ENCODE peak calls at places on chromosome 12, in nine cellular contexts. P is cardiac muscle cell; U is fibroblast of the aortic adventitia; S is cardiac fibroblast; C is HFF-Myc; Y is transverse colon; O is CD8-positive, alpha-beta T cell; W is pancreas; I is endothelial cell. A is an unnamed sample.

GRCh38 chr12:3200032-3200617 is 122.9 kb downstream of the TSPAN9 start:
- DNase-seq in U (peak; percentile 24), P (peak; percentile 56), Y (peak; percentile 16), I (peak; percentile 80), S (peak; percentile 44), W (no peak), O (no peak), C (no peak), A (peak; percentile 86)

GRCh38 chr12:1830981-1831930 is 10.9 kb downstream of the LRTM2 start:
- DNase-seq in I (peak; percentile 79), S (peak; percentile 68), C (peak; percentile 9), U (peak; percentile 63), P (peak; percentile 74), O (no peak), W (peak; percentile 88), Y (peak; percentile 43), A (peak; percentile 92)

GRCh38 chr12:65649126-65649525 is 175.2 kb upstream of the HMGA2 start:
- DNase-seq in C (peak; percentile 92), I (no peak), O (no peak), P (peak; percentile 98), Y (peak; percentile 19), W (no peak), S (peak; percentile 98), U (peak; percentile 99), A (no peak)

GRCh38 chr12:98341021-98341420 is 174.4 kb upstream of the TMPO start:
- DNase-seq in I (no peak), O (no peak), Y (no peak), C (no peak), U (no peak), P (no peak), S (no peak), W (no peak), A (no peak)

GRCh38 chr12:29241821-29242591 is 92.9 kb downstream of the FAR2 start:
- DNase-seq in Y (peak; percentile 37), W (no peak), P (peak; percentile 87), U (peak; percentile 80), I (no peak), O (no peak), S (peak; percentile 86), C (peak; percentile 50), A (no peak)

GRCh38 chr12:38886064-38886463 is 19.3 kb downstream of the CPNE8 start:
- DNase-seq in U (peak; percentile 71), W (peak; percentile 5), Y (peak; percentile 84), I (no peak), C (no peak), O (no peak), P (peak; percentile 50), S (peak; percentile 47), A (no peak)

GRCh38 chr12:53676715-53677611 is 1.1 kb upstream of the ATP5MC2 start:
- DNase-seq in O (no peak), Y (peak; percentile 41), W (no peak), C (peak; percentile 27), P (peak; percentile 72), U (peak; percentile 46), S (peak; percentile 60), I (peak; percentile 34), A (peak; percentile 78)

GRCh38 chr12:125835852-125836251 is 770.6 kb downstream of the AACS start:
- DNase-seq in S (no peak), Y (no peak), I (no peak), P (no peak), U (no peak), C (no peak), O (no peak), W (no peak), A (no peak)

GRCh38 chr12:123995023-123995422 is 22.0 kb downstream of the ZNF664 start:
- DNase-seq in U (peak; percentile 79), I (no peak), O (no peak), S (peak; percentile 71), W (no peak), P (peak; percentile 76), Y (no peak), C (peak; percentile 30), A (no peak)

GRCh38 chr12:10331642-10332239 is 24.1 kb downstream of the KLRD1 start:
- DNase-seq in S (peak; percentile 75), C (peak; percentile 19), P (peak; percentile 76), O (no peak), U (peak; percentile 72), W (no peak), Y (no peak), I (peak; percentile 18), A (no peak)

GRCh38 chr12:109900752-109901580 is 892 bp downstream of the TCHP start:
- DNase-seq in S (no peak), U (peak; percentile 17), C (no peak), I (peak; percentile 15), W (no peak), P (no peak), Y (no peak), O (no peak), A (no peak)

GRCh38 chr12:132023658-132024057 is 73.9 kb downstream of the EP400 start:
- DNase-seq in S (no peak), U (no peak), O (no peak), C (no peak), Y (no peak), W (no peak), I (no peak), P (no peak), A (no peak)

GRCh38 chr12:81208193-81208946 is 130.5 kb downstream of the ACSS3 start:
- DNase-seq in P (peak; percentile 20), C (no peak), I (no peak), S (peak; percentile 11), O (no peak), W (no peak), U (peak; percentile 10), Y (peak; percentile 39), A (no peak)

DNA sequence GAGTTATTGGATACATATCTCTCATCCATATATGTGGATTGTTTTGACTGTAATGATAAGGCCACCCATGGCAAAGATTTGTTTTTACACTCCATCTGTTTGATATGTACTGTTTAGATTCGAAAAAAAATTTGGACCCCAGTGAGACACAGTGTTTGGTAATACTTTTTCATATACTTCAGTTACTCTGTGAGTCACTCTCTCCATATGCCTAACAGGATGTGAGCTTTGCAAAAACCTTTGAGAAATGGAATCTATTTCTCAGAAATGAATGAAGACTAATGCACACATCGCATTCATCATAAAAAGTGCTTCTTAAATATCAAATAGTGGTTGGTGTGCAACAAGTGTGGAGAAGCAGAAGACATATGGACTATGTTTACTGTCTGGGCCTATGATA is 781.5 kb downstream of the SLC6A15 start:
- DNase-seq in U (peak; percentile 41), P (peak; percentile 54), Y (no peak), I (no peak), S (peak; percentile 42), W (no peak), O (no peak), C (peak; percentile 61), A (no peak)
- TF ChIP-seq CTCF in U (no peak), P (no peak), Y (no peak), I (no peak), S (no peak), W (no peak), O (no peak), C (no peak), A (no peak)

GRCh38 chr12:104177336-104177662 is 38.3 kb upstream of the TXNRD1 start:
- DNase-seq in I (no peak), O (no peak), P (no peak), S (no peak), Y (no peak), C (no peak), U (no peak), W (no peak), A (no peak)

GRCh38 chr12:104175726-104176247 is 37.8 kb upstream of the NFYB start:
- DNase-seq in S (no peak), W (no peak), Y (no peak), U (no peak), C (no peak), I (no peak), O (no peak), P (no peak), A (no peak)

GRCh38 chr12:104180389-104180788 is 35.2 kb upstream of the TXNRD1 start:
- DNase-seq in S (peak; percentile 29), W (no peak), O (no peak), I (no peak), C (no peak), U (no peak), Y (no peak), P (no peak), A (no peak)

GRCh38 chr12:104181313-104181712 is 34.3 kb upstream of the TXNRD1 start:
- DNase-seq in P (peak; percentile 42), S (peak; percentile 36), Y (no peak), I (no peak), C (no peak), W (no peak), O (no peak), U (peak; percentile 47), A (no peak)

DNA sequence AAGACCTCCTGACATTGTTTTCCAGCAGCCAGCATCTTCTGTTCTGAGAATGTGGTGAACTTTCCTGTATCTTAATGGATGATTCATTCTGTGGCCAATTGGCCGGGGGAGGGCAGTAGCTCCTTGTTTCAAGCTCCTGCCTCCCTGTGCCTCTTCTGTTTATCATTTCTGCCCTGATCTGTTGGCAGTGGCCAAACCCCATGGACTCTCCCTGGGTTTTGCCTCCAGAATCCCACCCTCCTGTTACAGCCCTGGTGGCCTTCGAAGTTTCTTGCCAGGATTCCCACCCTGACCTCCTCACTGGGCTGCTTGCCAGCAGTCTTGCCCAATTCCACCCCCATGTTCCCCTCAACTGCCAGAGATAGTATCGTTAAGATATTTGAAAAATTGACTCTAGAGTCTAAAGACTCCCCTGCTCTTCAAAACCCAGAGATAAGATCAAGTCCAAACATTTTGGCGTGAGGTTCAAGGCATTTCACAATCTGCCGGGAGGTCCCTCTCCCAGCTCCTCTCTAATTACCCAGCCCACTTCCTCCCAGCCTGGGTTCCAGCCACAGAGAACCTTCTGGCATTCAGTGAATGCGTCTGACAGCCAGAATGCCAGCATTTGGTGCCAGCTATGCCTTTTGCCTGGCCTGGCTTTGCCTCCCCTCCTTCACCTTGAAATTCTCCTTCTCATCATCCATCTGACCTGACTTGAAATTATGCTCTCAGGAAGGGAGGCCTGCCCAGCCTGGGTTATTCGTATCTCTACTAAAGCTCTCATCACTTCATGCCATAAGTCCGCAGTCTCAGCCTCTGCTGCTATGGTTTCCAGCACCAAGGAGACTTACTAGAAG is 37.7 kb upstream of the TXNRD1 start:
- DNase-seq in C (peak; percentile 72), U (peak; percentile 99), Y (peak; percentile 54), I (no peak), W (no peak), O (no peak), S (peak; percentile 100), P (peak; percentile 100), A (peak; percentile 93)
- TF ChIP-seq CTCF in C (peak; percentile 56), U (peak; percentile 36), Y (no peak), I (no peak), W (no peak), O (no peak), S (peak; percentile 28), P (peak; percentile 48), A (no peak)

DNA sequence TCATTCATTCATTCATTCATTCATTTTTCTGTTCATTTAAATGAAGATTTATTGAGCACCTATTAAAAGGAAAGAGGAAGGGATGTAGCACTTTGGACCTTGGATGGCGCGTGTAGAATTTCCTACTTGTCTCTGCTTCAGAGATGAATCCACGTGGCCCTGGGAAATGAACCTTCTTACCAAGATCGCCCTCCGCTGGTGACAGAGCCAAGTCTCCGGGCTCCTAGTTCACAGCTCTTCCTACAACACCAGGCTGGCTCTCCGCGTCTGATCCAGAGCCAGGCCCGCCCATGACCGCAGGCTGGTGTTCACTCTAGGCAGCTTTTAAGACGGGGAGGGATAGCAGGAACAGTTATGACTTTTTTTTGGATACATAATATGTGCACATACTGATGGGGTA is 70.9 kb upstream of the PIWIL1 start:
- DNase-seq in Y (no peak), W (no peak), C (no peak), P (no peak), U (no peak), I (no peak), S (no peak), O (no peak), A (no peak)
- TF ChIP-seq CTCF in Y (no peak), W (no peak), C (no peak), P (no peak), U (no peak), I (no peak), S (no peak), O (no peak), A (no peak)

GRCh38 chr12:90915353-90915752 is 39.6 kb downstream of the CCER1 start:
- DNase-seq in U (no peak), W (no peak), Y (no peak), I (no peak), O (no peak), S (no peak), C (no peak), P (no peak), A (no peak)
- TF ChIP-seq CTCF in U (no peak), W (no peak), Y (no peak), I (no peak), O (no peak), S (no peak), C (no peak), P (no peak), A (no peak)